ENCODE peak calls at places on chromosomes 11 and 22, in six cellular contexts. F is endothelial cell, O is fibroblast of pulmonary artery, J is mesothelial cell of epicardium, W is right atrium auricular region, H is A549. G is an unnamed sample.

GRCh38 chr11:96388891-96389603 is 665 bp downstream of the CCDC82 start:
- DNase-seq in J (no peak), W (no peak), F (peak), H (no peak), O (no peak), G (no peak)

GRCh38 chr11:125569913-125570621 is 790 bp downstream of the EI24 start:
- DNase-seq in O (no peak), J (no peak), F (no peak), W (no peak), H (no peak), G (no peak)

GRCh38 chr11:19905280-19905853 is 192.7 kb downstream of the NAV2 start:
- DNase-seq in J (no peak), W (no peak), O (peak), F (no peak), H (peak), G (no peak)

GRCh38 chr22:41777749-41778395 is 22.6 kb upstream of the CCDC134 start:
- DNase-seq in J (no peak), H (no peak), O (no peak), F (no peak), W (no peak), G (no peak)

GRCh38 chr22:47034905-47035419 is 272.5 kb downstream of the TBC1D22A start:
- DNase-seq in O (no peak), H (no peak), J (no peak), F (no peak), W (no peak), G (no peak)

GRCh38 chr11:87150936-87151335 is 113.2 kb downstream of the TMEM135 start:
- DNase-seq in W (no peak), J (no peak), O (peak), F (no peak), H (no peak), G (no peak)

GRCh38 chr11:77147668-77148321 is 19.7 kb downstream of the MYO7A start:
- DNase-seq in O (no peak), F (no peak), H (no peak), J (no peak), W (no peak), G (no peak)

GRCh38 chr11:108501396-108501795 is 3.2 kb upstream of the POGLUT3 start:
- DNase-seq in F (no peak), H (no peak), W (no peak), O (no peak), J (no peak), G (no peak)

GRCh38 chr11:11237433-11237832 is 115.6 kb downstream of the CSNK2A3 start:
- DNase-seq in W (no peak), J (no peak), O (no peak), F (no peak), H (no peak), G (no peak)

GRCh38 chr22:27318516-27318915 is 483.0 kb downstream of the MN1 start:
- DNase-seq in O (peak), J (no peak), H (no peak), F (no peak), W (no peak), G (peak)

GRCh38 chr11:47285969-47286770 is 16.2 kb downstream of the MADD start:
- DNase-seq in F (no peak), H (no peak), J (no peak), W (no peak), O (no peak), G (no peak)

GRCh38 chr11:113831314-113831713 is 44.1 kb downstream of the USP28 start:
- DNase-seq in J (no peak), O (no peak), W (no peak), H (no peak), F (no peak), G (no peak)

GRCh38 chr11:78292109-78292803 is 103.5 kb downstream of the USP35 start:
- DNase-seq in F (no peak), J (no peak), O (no peak), H (no peak), W (no peak), G (no peak)

GRCh38 chr11:2525166-2525861 is 80.5 kb downstream of the KCNQ1 start:
- DNase-seq in O (no peak), W (no peak), H (no peak), F (peak), J (peak), G (no peak)

GRCh38 chr22:31243339-31244043 is 31.4 kb downstream of the LIMK2 start:
- DNase-seq in J (no peak), W (no peak), F (no peak), O (peak), H (peak), G (no peak)

GRCh38 chr11:11483622-11484021 is 130.6 kb upstream of the CSNK2A3 start:
- DNase-seq in H (no peak), O (no peak), F (no peak), J (no peak), W (no peak), G (no peak)

GRCh38 chr11:60672255-60672654 is 27.2 kb upstream of the MS4A8 start:
- DNase-seq in H (no peak), W (no peak), J (no peak), F (no peak), O (no peak), G (no peak)

GRCh38 chr11:78801161-78801884 is 226.7 kb upstream of the NARS2 start:
- DNase-seq in H (peak), F (no peak), O (peak), W (peak), J (no peak), G (peak)

GRCh38 chr22:32042924-32043323 is at the start of gene SLC5A1:
- DNase-seq in O (no peak), F (no peak), H (no peak), J (no peak), W (no peak), G (no peak)

GRCh38 chr11:113162590-113162961 is 151.8 kb upstream of the TTC12 start:
- DNase-seq in W (peak), O (peak), J (no peak), F (no peak), H (no peak), G (no peak)

GRCh38 chr11:638616-639323 is 1.7 kb downstream of the DRD4 start:
- DNase-seq in F (no peak), J (no peak), H (no peak), W (no peak), O (no peak), G (no peak)

GRCh38 chr11:74380746-74381439 is 17.3 kb downstream of the PGM2L1 start:
- DNase-seq in J (no peak), F (no peak), W (no peak), H (peak), O (no peak), G (no peak)

GRCh38 chr22:17422736-17423343 is 53.6 kb downstream of the CECR2 start:
- DNase-seq in F (no peak), O (no peak), H (no peak), W (no peak), J (no peak), G (no peak)

GRCh38 chr11:19648321-19648720 is 64.3 kb upstream of the NAV2 start:
- DNase-seq in H (no peak), F (no peak), W (no peak), O (no peak), J (no peak), G (no peak)

GRCh38 chr11:13339196-13340153 is 61.9 kb downstream of the BMAL1 start:
- DNase-seq in J (no peak), O (peak), F (no peak), H (peak), W (no peak), G (peak)

GRCh38 chr11:57203882-57204281 is 22.1 kb downstream of the LRRC55 start:
- DNase-seq in W (no peak), F (no peak), J (no peak), H (no peak), O (no peak), G (no peak)

GRCh38 chr11:94840209-94840608 is 72.1 kb downstream of the AMOTL1 start:
- DNase-seq in H (no peak), O (no peak), F (no peak), J (no peak), W (no peak), G (peak)

GRCh38 chr11:118170892-118171273 is 5.6 kb downstream of the SCN2B start:
- DNase-seq in F (no peak), H (no peak), O (no peak), W (no peak), J (no peak), G (no peak)

GRCh38 chr11:9428706-9429105 is 32.1 kb upstream of the ZNF143 start:
- DNase-seq in W (no peak), O (no peak), J (no peak), H (no peak), F (no peak), G (no peak)

GRCh38 chr11:133082851-133083488 is 449.3 kb downstream of the OPCML start:
- DNase-seq in F (peak), H (peak), W (no peak), O (peak), J (peak), G (no peak)

GRCh38 chr11:127385071-127385470 is 384.5 kb upstream of the KIRREL3 start:
- DNase-seq in F (no peak), J (no peak), O (no peak), W (no peak), H (no peak), G (no peak)

GRCh38 chr11:66592457-66593302 is at the start of the genes CCDC87 and CCS:
- DNase-seq in O (peak), W (peak), H (peak), J (peak), F (peak), G (peak)
- TF ChIP-seq CTCF in O (peak), W (peak), H (peak), J (peak), F (peak), G (peak)

GRCh38 chr11:101880208-101880607 is 34.6 kb upstream of the CEP126 start:
- DNase-seq in F (no peak), O (peak), J (no peak), H (peak), W (no peak), G (no peak)
- TF ChIP-seq CTCF in F (peak), O (peak), J (no peak), H (peak), W (no peak), G (peak)

GRCh38 chr11:68020575-68020974 is 9.9 kb upstream of the NDUFS8 start:
- DNase-seq in J (no peak), H (peak), F (peak), O (peak), W (no peak), G (no peak)
- TF ChIP-seq CTCF in J (no peak), H (peak), F (peak), O (peak), W (peak), G (peak)

DNA sequence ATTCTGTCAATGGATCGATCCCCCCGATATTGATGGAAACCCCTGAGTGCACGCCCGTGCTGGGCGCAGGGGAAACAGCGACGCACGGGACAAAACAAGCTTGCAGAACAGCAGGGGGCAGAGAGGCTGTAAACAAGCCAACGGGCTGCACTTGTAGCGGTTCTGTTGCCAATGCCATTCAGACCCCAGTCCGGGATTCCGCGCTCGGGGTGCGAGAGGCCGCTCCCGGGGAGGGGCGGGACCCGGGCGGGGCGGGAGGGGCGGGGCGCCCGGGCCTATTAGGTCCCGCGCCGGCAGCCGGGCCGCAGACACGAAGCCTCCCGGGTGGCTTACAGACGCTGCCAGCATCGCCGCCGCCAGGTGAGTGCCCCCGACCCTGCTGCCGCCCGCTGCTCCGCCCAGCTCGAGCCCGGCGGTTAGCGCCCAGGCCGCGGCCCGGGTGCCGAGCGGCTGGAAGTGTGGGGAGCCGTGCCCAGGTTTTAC is at the start of gene BIK:
- DNase-seq in H (peak), J (peak), W (no peak), O (peak), F (peak), G (no peak)
- TF ChIP-seq CTCF in H (no peak), J (no peak), W (peak), O (peak), F (no peak), G (peak)

DNA sequence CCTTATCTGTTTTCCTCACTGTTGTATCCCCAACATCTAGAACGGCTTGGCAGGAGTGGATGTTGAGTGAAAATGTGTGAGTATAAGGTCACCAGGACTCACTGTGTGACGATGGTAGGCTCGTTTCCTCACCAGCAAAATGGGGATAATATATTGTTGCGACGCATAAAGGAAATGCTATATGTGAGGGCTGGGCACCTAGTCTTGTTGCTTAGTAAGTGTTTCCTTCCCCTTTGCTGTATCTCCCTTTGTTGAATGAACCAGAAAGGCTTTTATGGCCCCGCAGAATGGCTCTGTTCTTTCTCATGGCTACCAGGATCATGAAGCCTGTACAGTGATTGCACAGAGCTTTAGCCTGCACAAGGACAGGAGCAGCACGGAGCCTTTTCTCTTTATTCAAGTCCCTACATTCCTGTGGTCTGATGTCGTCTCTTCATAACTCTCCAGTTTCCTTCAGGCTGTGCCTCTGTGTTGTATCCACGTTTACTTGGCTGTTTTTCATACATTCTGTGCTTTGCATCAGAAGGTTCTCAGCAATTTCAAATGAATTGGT is 5.4 kb downstream of the TNRC6B start:
- DNase-seq in O (peak), H (no peak), W (no peak), F (no peak), J (no peak), G (peak)
- TF ChIP-seq CTCF in O (no peak), H (no peak), W (no peak), F (no peak), J (no peak), G (no peak)

G was measured in BJ.